ENCODE peak calls at places on chromosomes 5 and 9, in four cellular contexts. W, Q, K and O are unnamed samples.

GRCh38 chr9:127280880-127281660 is 16.5 kb downstream of the GARNL3 start:
- DNase-seq in W (peak; percentile 22), Q (no peak), K (no peak), O (no peak)

GRCh38 chr5:61599370-61600140 is 267.5 kb downstream of the ZSWIM6 start:
- DNase-seq in Q (peak; percentile 91), K (no peak), W (no peak), O (no peak)

GRCh38 chr9:123225995-123226394 is 42.4 kb downstream of the STRBP start:
- DNase-seq in Q (no peak), K (no peak), W (no peak), O (no peak)

GRCh38 chr5:55636711-55637110 is 75.4 kb downstream of the SLC38A9 start:
- DNase-seq in W (no peak), K (no peak), Q (no peak), O (no peak)

GRCh38 chr5:29614202-29614601 is 1579.3 kb upstream of the CDH6 start:
- DNase-seq in W (no peak), Q (no peak), K (no peak), O (no peak)

GRCh38 chr9:129709471-129710460 is 43.1 kb downstream of the PTGES start:
- DNase-seq in K (no peak), W (no peak), Q (no peak), O (no peak)

GRCh38 chr5:11719888-11720481 is 184.3 kb downstream of the CTNND2 start:
- DNase-seq in Q (no peak), K (no peak), W (peak; percentile 25), O (no peak)

GRCh38 chr5:116361171-116361967 is 213.3 kb downstream of the SEMA6A start:
- DNase-seq in K (no peak), Q (no peak), W (peak; percentile 57), O (no peak)

GRCh38 chr5:95347516-95348140 is 43.5 kb upstream of the FAM81B start:
- DNase-seq in K (no peak), W (no peak), Q (no peak), O (no peak)

GRCh38 chr5:571791-572190 is 40.3 kb upstream of the CEP72 start:
- DNase-seq in W (no peak), Q (peak; percentile 34), K (no peak), O (no peak)

GRCh38 chr9:113540466-113540865 is 76.9 kb downstream of the RGS3 start:
- DNase-seq in K (no peak), W (no peak), Q (no peak), O (no peak)

GRCh38 chr9:78932849-78933627 is 636.1 kb downstream of the PSAT1 start:
- DNase-seq in K (no peak), Q (no peak), W (no peak), O (no peak)

GRCh38 chr5:142820447-142820846 is 50.3 kb downstream of the ARHGAP26 start:
- DNase-seq in K (no peak), Q (no peak), W (no peak), O (no peak)

GRCh38 chr9:107730691-107731090 is 241.1 kb upstream of the KLF4 start:
- DNase-seq in Q (no peak), W (no peak), K (no peak), O (no peak)

GRCh38 chr5:145681216-145681615 is 153.9 kb downstream of the PRELID2 start:
- DNase-seq in W (no peak), K (no peak), Q (no peak), O (no peak)

GRCh38 chr9:99966001-99966400 is 59.5 kb downstream of the STX17 start:
- DNase-seq in Q (no peak), W (no peak), K (no peak), O (no peak)

GRCh38 chr5:81360640-81361039 is 33.3 kb downstream of the ACOT12 start:
- DNase-seq in W (no peak), Q (no peak), K (no peak), O (no peak)

GRCh38 chr5:71695561-71695960 is 23.5 kb upstream of the CARTPT start:
- DNase-seq in K (no peak), W (no peak), Q (no peak), O (no peak)

GRCh38 chr5:35416217-35416988 is 186.1 kb upstream of the PRLR start:
- DNase-seq in Q (no peak), W (no peak), K (no peak), O (no peak)

GRCh38 chr5:153404747-153405146 is 85.7 kb upstream of the GRIA1 start:
- DNase-seq in Q (no peak), K (no peak), W (no peak), O (no peak)

GRCh38 chr9:4630836-4631235 is 31.3 kb upstream of the PLPP6 start:
- DNase-seq in W (no peak), Q (no peak), K (no peak), O (no peak)

GRCh38 chr5:113612060-113612496 is 98.6 kb downstream of the YTHDC2 start:
- DNase-seq in W (no peak), K (no peak), Q (no peak), O (no peak)

GRCh38 chr9:86072393-86073016 is 26.9 kb downstream of the GOLM1 start:
- DNase-seq in Q (no peak), W (no peak), K (no peak), O (no peak)

GRCh38 chr9:119234636-119235035 is 134.6 kb downstream of the BRINP1 start:
- DNase-seq in K (no peak), W (no peak), Q (no peak), O (no peak)

GRCh38 chr5:164002214-164002613 is 496.8 kb downstream of the MAT2B start:
- DNase-seq in W (no peak), K (no peak), Q (no peak), O (no peak)

GRCh38 chr5:141354900-141355469 is at the start of gene PCDHGA4:
- DNase-seq in K (no peak), Q (no peak), W (no peak), O (no peak)
- H3K9me3 ChIP-seq in K (peaks cover 99% of the 10 kb centered on the region), Q (peaks cover 26% of the 10 kb centered on the region), W (peaks cover 15% of the 10 kb centered on the region), O (peaks cover 4% of the 10 kb centered on the region)

GRCh38 chr5:13648822-13649221 is 295.7 kb downstream of the DNAH5 start:
- DNase-seq in W (no peak), Q (no peak), K (no peak), O (no peak)
- H3K9me3 ChIP-seq in W (no peaks in the 10 kb centered on the region), Q (no peaks in the 10 kb centered on the region), K (peaks cover 12% of the 10 kb centered on the region), O (no peaks in the 10 kb centered on the region)

GRCh38 chr5:141241496-141241895 is 3.7 kb upstream of the PCDHB15 start:
- DNase-seq in W (no peak), Q (no peak), K (no peak), O (no peak)

GRCh38 chr5:141234109-141234508 is 11.0 kb downstream of the PCDHB14 start:
- DNase-seq in K (no peak), Q (no peak), W (no peak), O (no peak)

GRCh38 chr5:141236516-141237313 is 8.5 kb upstream of the PCDHB15 start:
- DNase-seq in W (no peak), Q (no peak), K (no peak), O (no peak)
- H3K9me3 ChIP-seq in W (peaks cover 29% of the 10 kb centered on the region), Q (peaks cover 29% of the 10 kb centered on the region), K (peaks cover 100% of the 10 kb centered on the region), O (peaks cover 19% of the 10 kb centered on the region)

GRCh38 chr5:90853759-90854515 is 295.3 kb downstream of the ADGRV1 start:
- DNase-seq in W (no peak), K (no peak), Q (no peak), O (no peak)
- H3K9me3 ChIP-seq in W (no peaks in the 10 kb centered on the region), K (no peaks in the 10 kb centered on the region), Q (no peaks in the 10 kb centered on the region), O (no peaks in the 10 kb centered on the region)

DNA sequence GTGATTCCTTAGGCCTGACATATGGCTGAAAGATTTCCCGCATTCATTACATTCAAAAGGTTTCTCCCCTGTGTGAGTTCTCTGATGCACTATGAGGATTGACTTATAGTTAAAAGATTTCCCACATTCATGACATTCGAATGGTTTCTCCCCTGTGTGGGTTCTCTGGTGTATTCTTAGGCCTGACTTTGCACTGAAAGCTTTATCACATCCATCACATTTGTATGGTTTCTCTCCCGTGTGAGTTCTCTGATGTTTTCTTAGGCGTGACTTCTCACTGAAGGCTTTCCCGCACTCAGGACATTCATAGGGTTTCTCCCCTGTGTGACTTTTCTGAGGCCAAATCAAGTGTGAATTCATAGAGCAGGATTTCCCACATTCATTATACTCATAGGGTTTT is 35.8 kb downstream of the ZNF782 start:
- DNase-seq in Q (no peak), K (no peak), W (no peak), O (no peak)
- H3K9me3 ChIP-seq in Q (peaks cover 33% of the 10 kb centered on the region), K (peaks cover 100% of the 10 kb centered on the region), W (peaks cover 20% of the 10 kb centered on the region), O (peaks cover 61% of the 10 kb centered on the region)

DNA sequence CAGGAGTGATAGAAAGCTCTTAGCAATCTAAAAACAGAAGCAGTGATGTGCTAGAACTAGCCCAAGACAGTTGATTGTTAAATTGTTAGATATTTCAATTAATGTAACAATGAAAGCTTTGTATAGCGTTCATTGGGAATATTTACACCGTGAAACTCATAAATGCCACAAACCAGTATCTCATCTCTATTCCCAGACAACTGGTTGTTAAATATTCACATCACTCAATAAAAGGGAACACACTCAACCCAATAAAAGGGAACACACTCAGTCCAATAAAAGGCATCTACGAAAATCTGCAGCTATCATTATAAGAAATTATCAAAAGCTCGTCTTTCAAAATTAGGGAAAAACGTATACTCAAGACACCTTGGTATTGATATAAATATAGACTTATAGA is 270.9 kb downstream of the CYLC2 start:
- DNase-seq in K (no peak), Q (no peak), W (no peak), O (no peak)
- H3K9me3 ChIP-seq in K (peaks cover 8% of the 10 kb centered on the region), Q (no peaks in the 10 kb centered on the region), W (no peaks in the 10 kb centered on the region), O (no peaks in the 10 kb centered on the region)

GRCh38 chr9:131018621-131019020 is 9.6 kb downstream of the LAMC3 start:
- DNase-seq in K (no peak), Q (no peak), W (no peak), O (no peak)

GRCh38 chr9:131017067-131017466 is 8.1 kb downstream of the LAMC3 start:
- DNase-seq in Q (no peak), K (no peak), W (no peak), O (no peak)

GRCh38 chr9:131015112-131015511 is 6.1 kb downstream of the LAMC3 start:
- DNase-seq in K (no peak), W (no peak), Q (no peak), O (no peak)

GRCh38 chr9:131013771-131014676 is 5.0 kb downstream of the LAMC3 start:
- DNase-seq in Q (no peak), W (no peak), K (no peak), O (no peak)

GRCh38 chr9:131015876-131016397 is 7.0 kb downstream of the LAMC3 start:
- DNase-seq in W (no peak), Q (no peak), K (no peak), O (no peak)
- H3K9me3 ChIP-seq in W (no peaks in the 10 kb centered on the region), Q (no peaks in the 10 kb centered on the region), K (peaks cover 16% of the 10 kb centered on the region), O (no peaks in the 10 kb centered on the region)

GRCh38 chr5:121841900-121842299 is 9.8 kb upstream of the FTMT start:
- DNase-seq in Q (no peak), W (no peak), K (no peak), O (no peak)
- H3K9me3 ChIP-seq in Q (no peaks in the 10 kb centered on the region), W (no peaks in the 10 kb centered on the region), K (no peaks in the 10 kb centered on the region), O (no peaks in the 10 kb centered on the region)

GRCh38 chr9:23145467-23145866 is 680.6 kb downstream of the ELAVL2 start:
- DNase-seq in K (no peak), W (no peak), Q (no peak), O (no peak)
- H3K9me3 ChIP-seq in K (peaks cover 14% of the 10 kb centered on the region), W (no peaks in the 10 kb centered on the region), Q (no peaks in the 10 kb centered on the region), O (no peaks in the 10 kb centered on the region)